ENCODE peak calls at places on chromosomes 12 and 14, in four cellular contexts. Z is mesenchymal stem cell, S is HTR-8/SVneo, O is Right ventricle myocardium superior. C is an unnamed sample.

GRCh38 chr12:39905152-39905551 is 200.7 kb downstream of the SLC2A13 start:
- DNase-seq in Z (no peak), S (no peak), O (peak), C (peak)

GRCh38 chr12:53599579-53599978 is 26.6 kb downstream of the ATF7 start:
- DNase-seq in Z (no peak), S (no peak), O (no peak), C (no peak)

GRCh38 chr12:65876898-65877721 is 52.8 kb downstream of the HMGA2 start:
- DNase-seq in Z (peak), S (no peak), O (no peak), C (peak)

GRCh38 chr12:26750531-26751171 is 82.3 kb downstream of the ITPR2 start:
- DNase-seq in Z (no peak), S (no peak), O (no peak), C (no peak)

GRCh38 chr12:69061574-69061973 is 128.6 kb upstream of the CPM start:
- DNase-seq in Z (no peak), S (no peak), O (no peak), C (no peak)

GRCh38 chr14:69711471-69712216 is 55.3 kb upstream of the SRSF5 start:
- DNase-seq in Z (no peak), S (no peak), O (peak), C (no peak)

GRCh38 chr14:75995372-75996041 is 9.9 kb downstream of the IFT43 start:
- DNase-seq in Z (no peak), S (no peak), O (peak), C (peak)

GRCh38 chr12:49979061-49979586 is 6.4 kb downstream of the AQP6 start:
- DNase-seq in Z (no peak), S (no peak), O (no peak), C (no peak)

GRCh38 chr12:126663304-126664094 is 1598.3 kb downstream of the AACS start:
- DNase-seq in Z (no peak), S (no peak), O (no peak), C (no peak)